ENCODE peak calls at places on chromosomes 11 and 22, in six cellular contexts. One of them, this sample, is unnamed.

GRCh38 chr11:97548280-97548679 is 1158.5 kb downstream of the JRKL start:
- DNase-seq in AG10803: no peak
- DNase-seq in AG04450: no peak
- DNase-seq in activated T-helper 1 cell treated with Interleukin-2 at 50 U/mL for 16 hours: no peak
- DNase-seq in foreskin melanocyte: no peak
- DNase-seq in stimulated activated CD8-positive, alpha-beta memory T cell treated with anti-CD3 and anti-CD28 coated beads, Interleukin-15, amount 100 ng/mL, for 1 hour: no peak
- DNase-seq in this sample: no peak

GRCh38 chr22:38240734-38241252 is 32.0 kb downstream of the TMEM184B start:
- DNase-seq in stimulated activated CD8-positive, alpha-beta memory T cell treated with anti-CD3 and anti-CD28 coated beads, Interleukin-15, amount 100 ng/mL, for 1 hour: no peak
- DNase-seq in activated T-helper 1 cell treated with Interleukin-2 at 50 U/mL for 16 hours: no peak
- DNase-seq in AG04450: peak; percentile 56
- DNase-seq in foreskin melanocyte: no peak
- DNase-seq in AG10803: peak; percentile 85
- DNase-seq in this sample: peak; percentile 70

GRCh38 chr22:40008726-40009125 is 14.0 kb downstream of the FAM83F start:
- DNase-seq in AG10803: no peak
- DNase-seq in foreskin melanocyte: no peak
- DNase-seq in stimulated activated CD8-positive, alpha-beta memory T cell treated with anti-CD3 and anti-CD28 coated beads, Interleukin-15, amount 100 ng/mL, for 1 hour: no peak
- DNase-seq in activated T-helper 1 cell treated with Interleukin-2 at 50 U/mL for 16 hours: no peak
- DNase-seq in AG04450: no peak
- DNase-seq in this sample: no peak

GRCh38 chr11:73530109-73530508 is 67.8 kb downstream of the FAM168A start:
- DNase-seq in AG04450: no peak
- DNase-seq in AG10803: no peak
- DNase-seq in activated T-helper 1 cell treated with Interleukin-2 at 50 U/mL for 16 hours: no peak
- DNase-seq in foreskin melanocyte: no peak
- DNase-seq in stimulated activated CD8-positive, alpha-beta memory T cell treated with anti-CD3 and anti-CD28 coated beads, Interleukin-15, amount 100 ng/mL, for 1 hour: no peak
- DNase-seq in this sample: no peak

GRCh38 chr11:2312232-2313042 is 10.6 kb downstream of the TSPAN32 start:
- DNase-seq in foreskin melanocyte: peak; percentile 32
- DNase-seq in activated T-helper 1 cell treated with Interleukin-2 at 50 U/mL for 16 hours: no peak
- DNase-seq in stimulated activated CD8-positive, alpha-beta memory T cell treated with anti-CD3 and anti-CD28 coated beads, Interleukin-15, amount 100 ng/mL, for 1 hour: no peak
- DNase-seq in AG10803: peak; percentile 56
- DNase-seq in AG04450: no peak
- DNase-seq in this sample: peak; percentile 90

GRCh38 chr11:121157756-121158155 is 56.7 kb downstream of the TECTA start:
- DNase-seq in AG10803: no peak
- DNase-seq in AG04450: no peak
- DNase-seq in foreskin melanocyte: no peak
- DNase-seq in stimulated activated CD8-positive, alpha-beta memory T cell treated with anti-CD3 and anti-CD28 coated beads, Interleukin-15, amount 100 ng/mL, for 1 hour: no peak
- DNase-seq in activated T-helper 1 cell treated with Interleukin-2 at 50 U/mL for 16 hours: no peak
- DNase-seq in this sample: no peak

GRCh38 chr11:44104472-44105294 is 9.2 kb downstream of the EXT2 start:
- DNase-seq in AG04450: no peak
- DNase-seq in activated T-helper 1 cell treated with Interleukin-2 at 50 U/mL for 16 hours: no peak
- DNase-seq in AG10803: no peak
- DNase-seq in foreskin melanocyte: no peak
- DNase-seq in stimulated activated CD8-positive, alpha-beta memory T cell treated with anti-CD3 and anti-CD28 coated beads, Interleukin-15, amount 100 ng/mL, for 1 hour: no peak
- DNase-seq in this sample: no peak

GRCh38 chr11:78216571-78217287 is 28.0 kb downstream of the USP35 start:
- DNase-seq in AG10803: no peak
- DNase-seq in activated T-helper 1 cell treated with Interleukin-2 at 50 U/mL for 16 hours: no peak
- DNase-seq in AG04450: no peak
- DNase-seq in foreskin melanocyte: no peak
- DNase-seq in stimulated activated CD8-positive, alpha-beta memory T cell treated with anti-CD3 and anti-CD28 coated beads, Interleukin-15, amount 100 ng/mL, for 1 hour: no peak
- DNase-seq in this sample: no peak

GRCh38 chr11:3952715-3953114 is 97.3 kb downstream of the STIM1 start:
- DNase-seq in AG10803: no peak
- DNase-seq in stimulated activated CD8-positive, alpha-beta memory T cell treated with anti-CD3 and anti-CD28 coated beads, Interleukin-15, amount 100 ng/mL, for 1 hour: no peak
- DNase-seq in activated T-helper 1 cell treated with Interleukin-2 at 50 U/mL for 16 hours: no peak
- DNase-seq in AG04450: no peak
- DNase-seq in foreskin melanocyte: no peak
- DNase-seq in this sample: peak; percentile 18

GRCh38 chr22:47063071-47063509 is 300.6 kb downstream of the TBC1D22A start:
- DNase-seq in activated T-helper 1 cell treated with Interleukin-2 at 50 U/mL for 16 hours: no peak
- DNase-seq in stimulated activated CD8-positive, alpha-beta memory T cell treated with anti-CD3 and anti-CD28 coated beads, Interleukin-15, amount 100 ng/mL, for 1 hour: no peak
- DNase-seq in AG10803: no peak
- DNase-seq in foreskin melanocyte: no peak
- DNase-seq in AG04450: no peak
- DNase-seq in this sample: no peak

GRCh38 chr11:57778318-57779037 is 16.9 kb downstream of the CTNND1 start:
- DNase-seq in AG04450: peak; percentile 95
- DNase-seq in AG10803: peak; percentile 99
- DNase-seq in stimulated activated CD8-positive, alpha-beta memory T cell treated with anti-CD3 and anti-CD28 coated beads, Interleukin-15, amount 100 ng/mL, for 1 hour: no peak
- DNase-seq in activated T-helper 1 cell treated with Interleukin-2 at 50 U/mL for 16 hours: no peak
- DNase-seq in foreskin melanocyte: peak; percentile 100
- DNase-seq in this sample: peak; percentile 93

GRCh38 chr11:60915250-60915914 is 1.4 kb downstream of the TMEM109 start:
- DNase-seq in stimulated activated CD8-positive, alpha-beta memory T cell treated with anti-CD3 and anti-CD28 coated beads, Interleukin-15, amount 100 ng/mL, for 1 hour: peak; percentile 38
- DNase-seq in AG10803: peak; percentile 65
- DNase-seq in foreskin melanocyte: peak; percentile 38
- DNase-seq in activated T-helper 1 cell treated with Interleukin-2 at 50 U/mL for 16 hours: peak; percentile 53
- DNase-seq in AG04450: no peak
- DNase-seq in this sample: peak; percentile 87

GRCh38 chr11:65538915-65539374 is 14.1 kb downstream of the SCYL1 start:
- DNase-seq in AG10803: no peak
- DNase-seq in AG04450: no peak
- DNase-seq in activated T-helper 1 cell treated with Interleukin-2 at 50 U/mL for 16 hours: no peak
- DNase-seq in stimulated activated CD8-positive, alpha-beta memory T cell treated with anti-CD3 and anti-CD28 coated beads, Interleukin-15, amount 100 ng/mL, for 1 hour: no peak
- DNase-seq in foreskin melanocyte: no peak
- DNase-seq in this sample: no peak

GRCh38 chr11:124884340-124884739 is 13.3 kb downstream of the ROBO4 start:
- DNase-seq in AG04450: no peak
- DNase-seq in AG10803: no peak
- DNase-seq in foreskin melanocyte: no peak
- DNase-seq in activated T-helper 1 cell treated with Interleukin-2 at 50 U/mL for 16 hours: no peak
- DNase-seq in stimulated activated CD8-positive, alpha-beta memory T cell treated with anti-CD3 and anti-CD28 coated beads, Interleukin-15, amount 100 ng/mL, for 1 hour: no peak
- DNase-seq in this sample: no peak

GRCh38 chr11:43943931-43944751 is 1.7 kb downstream of the C11orf96 start:
- DNase-seq in foreskin melanocyte: no peak
- DNase-seq in AG10803: no peak
- DNase-seq in activated T-helper 1 cell treated with Interleukin-2 at 50 U/mL for 16 hours: no peak
- DNase-seq in stimulated activated CD8-positive, alpha-beta memory T cell treated with anti-CD3 and anti-CD28 coated beads, Interleukin-15, amount 100 ng/mL, for 1 hour: no peak
- DNase-seq in AG04450: no peak
- DNase-seq in this sample: peak; percentile 40

GRCh38 chr11:58770627-58771457 is 39.1 kb upstream of the GLYAT start:
- DNase-seq in AG10803: peak; percentile 73
- DNase-seq in foreskin melanocyte: no peak
- DNase-seq in AG04450: no peak
- DNase-seq in activated T-helper 1 cell treated with Interleukin-2 at 50 U/mL for 16 hours: no peak
- DNase-seq in stimulated activated CD8-positive, alpha-beta memory T cell treated with anti-CD3 and anti-CD28 coated beads, Interleukin-15, amount 100 ng/mL, for 1 hour: no peak
- DNase-seq in this sample: peak; percentile 7

GRCh38 chr22:30790366-30790765 is 95.7 kb downstream of the OSBP2 start:
- DNase-seq in AG04450: no peak
- DNase-seq in activated T-helper 1 cell treated with Interleukin-2 at 50 U/mL for 16 hours: no peak
- DNase-seq in foreskin melanocyte: no peak
- DNase-seq in stimulated activated CD8-positive, alpha-beta memory T cell treated with anti-CD3 and anti-CD28 coated beads, Interleukin-15, amount 100 ng/mL, for 1 hour: no peak
- DNase-seq in AG10803: no peak
- DNase-seq in this sample: no peak

GRCh38 chr11:115893701-115894100 is 389.5 kb upstream of the CADM1 start:
- DNase-seq in stimulated activated CD8-positive, alpha-beta memory T cell treated with anti-CD3 and anti-CD28 coated beads, Interleukin-15, amount 100 ng/mL, for 1 hour: no peak
- DNase-seq in foreskin melanocyte: peak; percentile 79
- DNase-seq in activated T-helper 1 cell treated with Interleukin-2 at 50 U/mL for 16 hours: no peak
- DNase-seq in AG10803: no peak
- DNase-seq in AG04450: no peak
- DNase-seq in this sample: no peak

GRCh38 chr22:39405346-39406085 is 5.9 kb downstream of the TAB1 start:
- DNase-seq in AG10803: peak; percentile 76
- DNase-seq in activated T-helper 1 cell treated with Interleukin-2 at 50 U/mL for 16 hours: no peak
- DNase-seq in AG04450: no peak
- DNase-seq in foreskin melanocyte: no peak
- DNase-seq in stimulated activated CD8-positive, alpha-beta memory T cell treated with anti-CD3 and anti-CD28 coated beads, Interleukin-15, amount 100 ng/mL, for 1 hour: no peak
- DNase-seq in this sample: peak; percentile 84

GRCh38 chr22:46929689-46930225 is 167.3 kb downstream of the TBC1D22A start:
- DNase-seq in AG10803: no peak
- DNase-seq in AG04450: no peak
- DNase-seq in stimulated activated CD8-positive, alpha-beta memory T cell treated with anti-CD3 and anti-CD28 coated beads, Interleukin-15, amount 100 ng/mL, for 1 hour: no peak
- DNase-seq in foreskin melanocyte: no peak
- DNase-seq in activated T-helper 1 cell treated with Interleukin-2 at 50 U/mL for 16 hours: no peak
- DNase-seq in this sample: no peak

GRCh38 chr11:47377571-47378010 is 756 bp downstream of the SPI1 start:
- DNase-seq in AG04450: no peak
- DNase-seq in activated T-helper 1 cell treated with Interleukin-2 at 50 U/mL for 16 hours: no peak
- DNase-seq in stimulated activated CD8-positive, alpha-beta memory T cell treated with anti-CD3 and anti-CD28 coated beads, Interleukin-15, amount 100 ng/mL, for 1 hour: no peak
- DNase-seq in AG10803: no peak
- DNase-seq in foreskin melanocyte: no peak
- DNase-seq in this sample: no peak

GRCh38 chr11:72041364-72042058 is 38.8 kb downstream of the NUMA1 start:
- DNase-seq in AG04450: peak; percentile 44
- DNase-seq in foreskin melanocyte: peak; percentile 80
- DNase-seq in activated T-helper 1 cell treated with Interleukin-2 at 50 U/mL for 16 hours: peak; percentile 31
- DNase-seq in AG10803: peak; percentile 83
- DNase-seq in stimulated activated CD8-positive, alpha-beta memory T cell treated with anti-CD3 and anti-CD28 coated beads, Interleukin-15, amount 100 ng/mL, for 1 hour: peak; percentile 10
- DNase-seq in this sample: peak; percentile 88

GRCh38 chr11:45105233-45105992 is 41.0 kb upstream of the PRDM11 start:
- DNase-seq in AG04450: no peak
- DNase-seq in activated T-helper 1 cell treated with Interleukin-2 at 50 U/mL for 16 hours: peak; percentile 41
- DNase-seq in foreskin melanocyte: no peak
- DNase-seq in stimulated activated CD8-positive, alpha-beta memory T cell treated with anti-CD3 and anti-CD28 coated beads, Interleukin-15, amount 100 ng/mL, for 1 hour: peak; percentile 43
- DNase-seq in AG10803: peak; percentile 70
- DNase-seq in this sample: peak; percentile 47

GRCh38 chr11:115146425-115146824 is 357.8 kb downstream of the CADM1 start:
- DNase-seq in AG04450: no peak
- DNase-seq in AG10803: no peak
- DNase-seq in stimulated activated CD8-positive, alpha-beta memory T cell treated with anti-CD3 and anti-CD28 coated beads, Interleukin-15, amount 100 ng/mL, for 1 hour: no peak
- DNase-seq in activated T-helper 1 cell treated with Interleukin-2 at 50 U/mL for 16 hours: no peak
- DNase-seq in foreskin melanocyte: no peak
- DNase-seq in this sample: no peak

GRCh38 chr11:119699227-119699626 is 29.8 kb downstream of the NECTIN1 start:
- DNase-seq in AG10803: peak; percentile 33
- DNase-seq in stimulated activated CD8-positive, alpha-beta memory T cell treated with anti-CD3 and anti-CD28 coated beads, Interleukin-15, amount 100 ng/mL, for 1 hour: no peak
- DNase-seq in foreskin melanocyte: no peak
- DNase-seq in AG04450: no peak
- DNase-seq in activated T-helper 1 cell treated with Interleukin-2 at 50 U/mL for 16 hours: no peak
- DNase-seq in this sample: no peak

GRCh38 chr22:20089977-20090729 is 10.1 kb downstream of the DGCR8 start:
- DNase-seq in stimulated activated CD8-positive, alpha-beta memory T cell treated with anti-CD3 and anti-CD28 coated beads, Interleukin-15, amount 100 ng/mL, for 1 hour: no peak
- DNase-seq in activated T-helper 1 cell treated with Interleukin-2 at 50 U/mL for 16 hours: no peak
- DNase-seq in foreskin melanocyte: no peak
- DNase-seq in AG10803: peak; percentile 52
- DNase-seq in AG04450: no peak
- DNase-seq in this sample: peak; percentile 84

GRCh38 chr11:13745165-13745564 is 76.7 kb downstream of the FAR1 start:
- DNase-seq in AG10803: peak; percentile 9
- DNase-seq in stimulated activated CD8-positive, alpha-beta memory T cell treated with anti-CD3 and anti-CD28 coated beads, Interleukin-15, amount 100 ng/mL, for 1 hour: no peak
- DNase-seq in activated T-helper 1 cell treated with Interleukin-2 at 50 U/mL for 16 hours: no peak
- DNase-seq in AG04450: no peak
- DNase-seq in foreskin melanocyte: no peak
- DNase-seq in this sample: no peak

GRCh38 chr11:6482431-6482830 is 1.1 kb downstream of the TIMM10B start:
- DNase-seq in stimulated activated CD8-positive, alpha-beta memory T cell treated with anti-CD3 and anti-CD28 coated beads, Interleukin-15, amount 100 ng/mL, for 1 hour: no peak
- DNase-seq in AG10803: no peak
- DNase-seq in AG04450: no peak
- DNase-seq in activated T-helper 1 cell treated with Interleukin-2 at 50 U/mL for 16 hours: no peak
- DNase-seq in foreskin melanocyte: no peak
- DNase-seq in this sample: no peak

GRCh38 chr22:25219211-25219689 is at the start of gene CRYBB2:
- DNase-seq in stimulated activated CD8-positive, alpha-beta memory T cell treated with anti-CD3 and anti-CD28 coated beads, Interleukin-15, amount 100 ng/mL, for 1 hour: no peak
- DNase-seq in foreskin melanocyte: no peak
- DNase-seq in AG10803: no peak
- DNase-seq in AG04450: no peak
- DNase-seq in activated T-helper 1 cell treated with Interleukin-2 at 50 U/mL for 16 hours: no peak
- DNase-seq in this sample: no peak

GRCh38 chr22:20591660-20592310 is 84.4 kb downstream of the MED15 start:
- DNase-seq in AG04450: peak; percentile 54
- DNase-seq in foreskin melanocyte: no peak
- DNase-seq in activated T-helper 1 cell treated with Interleukin-2 at 50 U/mL for 16 hours: no peak
- DNase-seq in AG10803: peak; percentile 26
- DNase-seq in stimulated activated CD8-positive, alpha-beta memory T cell treated with anti-CD3 and anti-CD28 coated beads, Interleukin-15, amount 100 ng/mL, for 1 hour: no peak
- DNase-seq in this sample: peak; percentile 53

GRCh38 chr22:35961480-35961902 is 67.1 kb downstream of the RBFOX2 start:
- DNase-seq in foreskin melanocyte: no peak
- DNase-seq in stimulated activated CD8-positive, alpha-beta memory T cell treated with anti-CD3 and anti-CD28 coated beads, Interleukin-15, amount 100 ng/mL, for 1 hour: no peak
- DNase-seq in AG10803: peak; percentile 82
- DNase-seq in AG04450: peak; percentile 55
- DNase-seq in activated T-helper 1 cell treated with Interleukin-2 at 50 U/mL for 16 hours: no peak
- DNase-seq in this sample: peak; percentile 84

GRCh38 chr11:10450451-10451398 is 4.3 kb upstream of the AMPD3 start:
- DNase-seq in foreskin melanocyte: no peak
- DNase-seq in AG04450: no peak
- DNase-seq in AG10803: peak; percentile 25
- DNase-seq in activated T-helper 1 cell treated with Interleukin-2 at 50 U/mL for 16 hours: peak; percentile 41
- DNase-seq in stimulated activated CD8-positive, alpha-beta memory T cell treated with anti-CD3 and anti-CD28 coated beads, Interleukin-15, amount 100 ng/mL, for 1 hour: no peak
- DNase-seq in this sample: no peak

GRCh38 chr22:39943366-39943765 is 16.8 kb upstream of the TMA7B start:
- DNase-seq in foreskin melanocyte: no peak
- DNase-seq in AG10803: no peak
- DNase-seq in stimulated activated CD8-positive, alpha-beta memory T cell treated with anti-CD3 and anti-CD28 coated beads, Interleukin-15, amount 100 ng/mL, for 1 hour: no peak
- DNase-seq in AG04450: no peak
- DNase-seq in activated T-helper 1 cell treated with Interleukin-2 at 50 U/mL for 16 hours: no peak
- DNase-seq in this sample: no peak

GRCh38 chr11:17218403-17218802 is 10.6 kb upstream of the PIK3C2A start:
- DNase-seq in foreskin melanocyte: no peak
- DNase-seq in AG10803: no peak
- DNase-seq in stimulated activated CD8-positive, alpha-beta memory T cell treated with anti-CD3 and anti-CD28 coated beads, Interleukin-15, amount 100 ng/mL, for 1 hour: no peak
- DNase-seq in activated T-helper 1 cell treated with Interleukin-2 at 50 U/mL for 16 hours: no peak
- DNase-seq in AG04450: no peak
- DNase-seq in this sample: no peak

GRCh38 chr22:44578516-44579230 is 80.6 kb upstream of the RTL6 start:
- DNase-seq in activated T-helper 1 cell treated with Interleukin-2 at 50 U/mL for 16 hours: no peak
- DNase-seq in AG04450: no peak
- DNase-seq in AG10803: no peak
- DNase-seq in stimulated activated CD8-positive, alpha-beta memory T cell treated with anti-CD3 and anti-CD28 coated beads, Interleukin-15, amount 100 ng/mL, for 1 hour: no peak
- DNase-seq in foreskin melanocyte: no peak
- DNase-seq in this sample: no peak

GRCh38 chr11:27018902-27019544 is 21.6 kb upstream of the BBOX1 start:
- DNase-seq in activated T-helper 1 cell treated with Interleukin-2 at 50 U/mL for 16 hours: no peak
- DNase-seq in AG10803: no peak
- DNase-seq in foreskin melanocyte: no peak
- DNase-seq in AG04450: no peak
- DNase-seq in stimulated activated CD8-positive, alpha-beta memory T cell treated with anti-CD3 and anti-CD28 coated beads, Interleukin-15, amount 100 ng/mL, for 1 hour: no peak
- DNase-seq in this sample: no peak

GRCh38 chr11:77842451-77843121 is 21.6 kb downstream of the AAMDC start:
- DNase-seq in AG10803: peak; percentile 6
- DNase-seq in AG04450: no peak
- DNase-seq in foreskin melanocyte: no peak
- DNase-seq in activated T-helper 1 cell treated with Interleukin-2 at 50 U/mL for 16 hours: no peak
- DNase-seq in stimulated activated CD8-positive, alpha-beta memory T cell treated with anti-CD3 and anti-CD28 coated beads, Interleukin-15, amount 100 ng/mL, for 1 hour: no peak
- DNase-seq in this sample: peak; percentile 8

GRCh38 chr22:22037740-22038139 is 55.2 kb upstream of the TOP3B start:
- DNase-seq in stimulated activated CD8-positive, alpha-beta memory T cell treated with anti-CD3 and anti-CD28 coated beads, Interleukin-15, amount 100 ng/mL, for 1 hour: no peak
- DNase-seq in foreskin melanocyte: no peak
- DNase-seq in AG04450: peak; percentile 36
- DNase-seq in activated T-helper 1 cell treated with Interleukin-2 at 50 U/mL for 16 hours: no peak
- DNase-seq in AG10803: no peak
- DNase-seq in this sample: peak; percentile 14

GRCh38 chr11:44456544-44457270 is 108.8 kb upstream of the CD82 start:
- DNase-seq in stimulated activated CD8-positive, alpha-beta memory T cell treated with anti-CD3 and anti-CD28 coated beads, Interleukin-15, amount 100 ng/mL, for 1 hour: no peak
- DNase-seq in AG10803: no peak
- DNase-seq in AG04450: no peak
- DNase-seq in foreskin melanocyte: no peak
- DNase-seq in activated T-helper 1 cell treated with Interleukin-2 at 50 U/mL for 16 hours: no peak
- DNase-seq in this sample: no peak

GRCh38 chr11:26985941-26986340 is 8.0 kb upstream of the FIBIN start:
- DNase-seq in AG10803: peak; percentile 64
- DNase-seq in AG04450: no peak
- DNase-seq in stimulated activated CD8-positive, alpha-beta memory T cell treated with anti-CD3 and anti-CD28 coated beads, Interleukin-15, amount 100 ng/mL, for 1 hour: no peak
- DNase-seq in activated T-helper 1 cell treated with Interleukin-2 at 50 U/mL for 16 hours: no peak
- DNase-seq in foreskin melanocyte: no peak
- DNase-seq in this sample: peak; percentile 81